ENCODE peak calls at places on chromosomes 13 and 19, in eight cellular contexts. Z, N, M, D, X, K, Y and B are unnamed samples.
A peak's percentile ranks its signal among the peaks of the same experiment; 100 is the strongest.

GRCh38 chr19:34017024-34017423 is 155.3 kb upstream of the LSM14A start:
- DNase-seq in Z (peak; percentile 8), N (no peak), M (no peak), D (no peak), X (no peak), K (no peak), Y (no peak), B (no peak)

GRCh38 chr19:12052571-12053169 is at the start of gene ZNF878:
- DNase-seq in Z (no peak), N (peak; percentile 97), M (peak; percentile 82), D (peak; percentile 63), X (peak; percentile 97), K (peak; percentile 96), Y (peak; percentile 67), B (peak; percentile 12)

GRCh38 chr13:42894765-42895181 is 97.3 kb downstream of the EPSTI1 start:
- DNase-seq in Z (no peak), N (no peak), M (no peak), D (peak; percentile 96), X (no peak), K (peak; percentile 35), Y (no peak), B (no peak)

GRCh38 chr13:23794267-23795161 is 94.7 kb downstream of the MIPEP start:
- DNase-seq in Z (no peak), N (no peak), M (no peak), D (peak; percentile 91), X (no peak), K (no peak), Y (peak; percentile 72), B (no peak)

GRCh38 chr13:23707674-23708073 is 137.5 kb downstream of the TNFRSF19 start:
- DNase-seq in Z (peak; percentile 24), N (no peak), M (no peak), D (peak; percentile 23), X (no peak), K (no peak), Y (no peak), B (no peak)

GRCh38 chr13:38685974-38686571 is 804 bp upstream of the FREM2 start:
- DNase-seq in Z (no peak), N (no peak), M (no peak), D (no peak), X (no peak), K (peak; percentile 16), Y (no peak), B (peak; percentile 64)

GRCh38 chr19:3785464-3785937 is 680 bp downstream of the MATK start:
- DNase-seq in Z (no peak), N (no peak), M (peak; percentile 77), D (no peak), X (no peak), K (no peak), Y (no peak), B (no peak)

GRCh38 chr19:49854861-49855263 is 3.9 kb downstream of the PTOV1 start:
- DNase-seq in Z (no peak), N (no peak), M (no peak), D (no peak), X (no peak), K (no peak), Y (no peak), B (no peak)

GRCh38 chr13:43303040-43303729 is 279.8 kb downstream of the DNAJC15 start:
- DNase-seq in Z (no peak), N (peak; percentile 72), M (no peak), D (peak; percentile 73), X (peak; percentile 12), K (peak; percentile 79), Y (no peak), B (no peak)

GRCh38 chr19:46490774-46491173 is 4.9 kb downstream of the PNMA8B start:
- DNase-seq in Z (no peak), N (no peak), M (no peak), D (no peak), X (no peak), K (peak; percentile 18), Y (no peak), B (no peak)

GRCh38 chr13:23087884-23088283 is 92.9 kb upstream of the SGCG start:
- DNase-seq in Z (peak; percentile 35), N (peak; percentile 69), M (peak; percentile 13), D (no peak), X (peak; percentile 23), K (peak; percentile 34), Y (no peak), B (no peak)

GRCh38 chr19:13234518-13234917 is 84.3 kb downstream of the IER2 start:
- DNase-seq in Z (peak; percentile 33), N (peak; percentile 85), M (peak; percentile 92), D (no peak), X (peak; percentile 42), K (peak; percentile 81), Y (no peak), B (no peak)

GRCh38 chr13:35700661-35701060 is 224.2 kb upstream of the MAB21L1 start:
- DNase-seq in Z (no peak), N (no peak), M (no peak), D (no peak), X (no peak), K (no peak), Y (no peak), B (no peak)

GRCh38 chr19:18594824-18595373 is 6.3 kb downstream of the REX1BD start:
- DNase-seq in Z (no peak), N (peak; percentile 58), M (no peak), D (no peak), X (no peak), K (peak; percentile 48), Y (no peak), B (no peak)

GRCh38 chr13:45121421-45121820 is 1.1 kb downstream of the GTF2F2 start:
- DNase-seq in Z (peak; percentile 16), N (no peak), M (no peak), D (peak; percentile 41), X (peak; percentile 16), K (peak; percentile 17), Y (no peak), B (no peak)

GRCh38 chr19:4800591-4801081 is 9.1 kb downstream of the FEM1A start:
- DNase-seq in Z (no peak), N (no peak), M (no peak), D (no peak), X (no peak), K (no peak), Y (no peak), B (no peak)

GRCh38 chr13:50127726-50128291 is 112.6 kb downstream of the KCNRG start:
- DNase-seq in Z (no peak), N (peak; percentile 68), M (no peak), D (no peak), X (no peak), K (no peak), Y (no peak), B (no peak)

GRCh38 chr19:39363909-39364457 is 21.8 kb downstream of the SAMD4B start:
- DNase-seq in Z (no peak), N (no peak), M (no peak), D (no peak), X (no peak), K (no peak), Y (no peak), B (no peak)

GRCh38 chr13:90738881-90739280 is 608.6 kb upstream of the MIR17HG start:
- DNase-seq in Z (no peak), N (no peak), M (no peak), D (no peak), X (no peak), K (no peak), Y (no peak), B (no peak)

GRCh38 chr13:43783820-43784219 is 3.0 kb downstream of the ENOX1 start:
- DNase-seq in Z (no peak), N (no peak), M (no peak), D (peak; percentile 66), X (no peak), K (peak; percentile 56), Y (no peak), B (no peak)

GRCh38 chr19:35167251-35168119 is 12.9 kb downstream of the FXYD5 start:
- DNase-seq in Z (no peak), N (no peak), M (peak; percentile 18), D (no peak), X (no peak), K (no peak), Y (no peak), B (no peak)

GRCh38 chr19:17565611-17566010 is 10.2 kb downstream of the COLGALT1 start:
- DNase-seq in Z (no peak), N (no peak), M (no peak), D (no peak), X (no peak), K (no peak), Y (no peak), B (no peak)

GRCh38 chr19:10419646-10420443 is 493 bp upstream of the PDE4A start:
- DNase-seq in Z (peak; percentile 84), N (peak; percentile 92), M (peak; percentile 91), D (no peak), X (no peak), K (peak; percentile 62), Y (no peak), B (peak; percentile 82)

GRCh38 chr13:39353988-39354387 is 249.0 kb downstream of the LHFPL6 start:
- DNase-seq in Z (no peak), N (no peak), M (no peak), D (no peak), X (no peak), K (no peak), Y (no peak), B (no peak)

GRCh38 chr19:52635786-52636570 is 2.2 kb downstream of the ZNF83 start:
- DNase-seq in Z (no peak), N (no peak), M (no peak), D (no peak), X (no peak), K (no peak), Y (no peak), B (no peak)

GRCh38 chr19:52637718-52638585 is at the start of gene ZNF83:
- DNase-seq in Z (peak; percentile 79), N (peak; percentile 99), M (peak; percentile 98), D (peak; percentile 95), X (peak; percentile 76), K (peak; percentile 95), Y (peak; percentile 65), B (peak; percentile 35)

GRCh38 chr19:52640916-52641315 is 2.8 kb upstream of the ZNF83 start:
- DNase-seq in Z (no peak), N (peak; percentile 48), M (peak; percentile 72), D (peak; percentile 6), X (no peak), K (peak; percentile 78), Y (no peak), B (no peak)

GRCh38 chr19:52638601-52639000 is 446 bp upstream of the ZNF83 start:
- DNase-seq in Z (no peak), N (no peak), M (peak; percentile 32), D (no peak), X (no peak), K (peak; percentile 53), Y (no peak), B (no peak)
- H3K9ac ChIP-seq in Z (no peak overlapping the region), N (no peak overlapping the region), M (peak overlapping the region; percentile 12), D (peak overlapping the region; percentile 37), X (no peak overlapping the region), K (peak overlapping the region; percentile 38), Y (peak overlapping the region; percentile 16), B (no peak overlapping the region)

GRCh38 chr13:82654851-82655517 is 1227.3 kb downstream of the SLITRK1 start:
- DNase-seq in Z (no peak), N (no peak), M (no peak), D (no peak), X (no peak), K (no peak), Y (no peak), B (no peak)
- TF ChIP-seq POLR2AphosphoS5 in Z (no peak), N (no peak), M (no peak), D (no peak), X (no peak), K (no peak), Y (no peak), B (no peak)

GRCh38 chr19:22422220-22422619 is at the start of gene ZNF98:
- DNase-seq in Z (no peak), N (no peak), M (no peak), D (no peak), X (no peak), K (no peak), Y (no peak), B (no peak)
- H3K4me3 ChIP-seq in Z (no peak within 1 kb of the TSS), N (no peak within 1 kb of the TSS), M (no peak within 1 kb of the TSS), D (no peak within 1 kb of the TSS), X (no peak within 1 kb of the TSS), K (no peak within 1 kb of the TSS), Y (no peak within 1 kb of the TSS), B (no peak within 1 kb of the TSS)

GRCh38 chr13:46577656-46578589 is 25.0 kb downstream of the LRCH1 start:
- DNase-seq in Z (no peak), N (no peak), M (no peak), D (no peak), X (no peak), K (no peak), Y (no peak), B (no peak)
- H3K9ac ChIP-seq in Z (no peak overlapping the region), N (no peak overlapping the region), M (no peak overlapping the region), D (no peak overlapping the region), X (no peak overlapping the region), K (no peak overlapping the region), Y (peak overlapping the region; percentile 31), B (no peak overlapping the region)